ENCODE peak calls at places on chromosome 1, in five cellular contexts. One of them, this sample, is unnamed.
A peak's percentile ranks its signal among the peaks of the same experiment; 100 is the strongest.

GRCh38 chr1:58827298-58827697 is 43.5 kb upstream of the JUN start:
- DNase-seq in activated B cell treated with CpG ODN at 0.5 μM for 24 hours: no peak
- DNase-seq in neural progenitor cell: no peak
- DNase-seq in CD8-positive, alpha-beta T cell: no peak
- DNase-seq in K562: no peak
- DNase-seq in this sample: no peak

GRCh38 chr1:2032737-2033136 is 13.6 kb downstream of the GABRD start:
- DNase-seq in activated B cell treated with CpG ODN at 0.5 μM for 24 hours: no peak
- DNase-seq in neural progenitor cell: no peak
- DNase-seq in K562: no peak
- DNase-seq in CD8-positive, alpha-beta T cell: no peak
- DNase-seq in this sample: no peak

GRCh38 chr1:239909894-239910293 is 181.8 kb upstream of the FMN2 start:
- DNase-seq in K562: no peak
- DNase-seq in activated B cell treated with CpG ODN at 0.5 μM for 24 hours: no peak
- DNase-seq in neural progenitor cell: peak; percentile 46
- DNase-seq in CD8-positive, alpha-beta T cell: no peak
- DNase-seq in this sample: no peak

GRCh38 chr1:19814244-19814661 is 830 bp downstream of the RNF186 start:
- DNase-seq in CD8-positive, alpha-beta T cell: peak; percentile 21
- DNase-seq in neural progenitor cell: no peak
- DNase-seq in activated B cell treated with CpG ODN at 0.5 μM for 24 hours: no peak
- DNase-seq in K562: no peak
- DNase-seq in this sample: no peak

GRCh38 chr1:65717815-65718454 is 74.8 kb upstream of the PDE4B start:
- DNase-seq in activated B cell treated with CpG ODN at 0.5 μM for 24 hours: no peak
- DNase-seq in K562: no peak
- DNase-seq in neural progenitor cell: no peak
- DNase-seq in CD8-positive, alpha-beta T cell: no peak
- DNase-seq in this sample: no peak

GRCh38 chr1:107250169-107250568 is 109.3 kb downstream of the NTNG1 start:
- DNase-seq in K562: no peak
- DNase-seq in activated B cell treated with CpG ODN at 0.5 μM for 24 hours: no peak
- DNase-seq in neural progenitor cell: no peak
- DNase-seq in CD8-positive, alpha-beta T cell: no peak
- DNase-seq in this sample: no peak

GRCh38 chr1:223834660-223835263 is 11.0 kb downstream of the TP53BP2 start:
- DNase-seq in activated B cell treated with CpG ODN at 0.5 μM for 24 hours: no peak
- DNase-seq in K562: no peak
- DNase-seq in CD8-positive, alpha-beta T cell: no peak
- DNase-seq in neural progenitor cell: no peak
- DNase-seq in this sample: no peak

GRCh38 chr1:1627842-1628655 is 3.9 kb upstream of the MMP23B start:
- DNase-seq in neural progenitor cell: no peak
- DNase-seq in K562: no peak
- DNase-seq in activated B cell treated with CpG ODN at 0.5 μM for 24 hours: no peak
- DNase-seq in CD8-positive, alpha-beta T cell: no peak
- DNase-seq in this sample: peak; percentile 69

GRCh38 chr1:213327318-213327667 is 276.3 kb downstream of the RPS6KC1 start:
- DNase-seq in K562: no peak
- DNase-seq in CD8-positive, alpha-beta T cell: no peak
- DNase-seq in activated B cell treated with CpG ODN at 0.5 μM for 24 hours: no peak
- DNase-seq in neural progenitor cell: no peak
- DNase-seq in this sample: no peak

GRCh38 chr1:75472971-75473603 is 137.8 kb downstream of the SLC44A5 start:
- DNase-seq in K562: no peak
- DNase-seq in CD8-positive, alpha-beta T cell: no peak
- DNase-seq in neural progenitor cell: no peak
- DNase-seq in activated B cell treated with CpG ODN at 0.5 μM for 24 hours: no peak
- DNase-seq in this sample: no peak

GRCh38 chr1:15400627-15401026 is 9.1 kb upstream of the EFHD2 start:
- DNase-seq in CD8-positive, alpha-beta T cell: no peak
- DNase-seq in activated B cell treated with CpG ODN at 0.5 μM for 24 hours: no peak
- DNase-seq in K562: no peak
- DNase-seq in neural progenitor cell: no peak
- DNase-seq in this sample: no peak

GRCh38 chr1:227937531-227938145 is 10.1 kb downstream of the WNT9A start:
- DNase-seq in CD8-positive, alpha-beta T cell: no peak
- DNase-seq in activated B cell treated with CpG ODN at 0.5 μM for 24 hours: no peak
- DNase-seq in K562: no peak
- DNase-seq in neural progenitor cell: no peak
- DNase-seq in this sample: no peak

GRCh38 chr1:164803366-164803765 is 244.4 kb downstream of the PBX1 start:
- DNase-seq in activated B cell treated with CpG ODN at 0.5 μM for 24 hours: no peak
- DNase-seq in K562: no peak
- DNase-seq in CD8-positive, alpha-beta T cell: no peak
- DNase-seq in neural progenitor cell: no peak
- DNase-seq in this sample: no peak

GRCh38 chr1:36557041-36558000 is 74.6 kb upstream of the CSF3R start:
- DNase-seq in K562: no peak
- DNase-seq in neural progenitor cell: no peak
- DNase-seq in activated B cell treated with CpG ODN at 0.5 μM for 24 hours: no peak
- DNase-seq in CD8-positive, alpha-beta T cell: no peak
- DNase-seq in this sample: no peak

GRCh38 chr1:55542901-55543504 is 327.8 kb upstream of the USP24 start:
- DNase-seq in CD8-positive, alpha-beta T cell: no peak
- DNase-seq in activated B cell treated with CpG ODN at 0.5 μM for 24 hours: no peak
- DNase-seq in neural progenitor cell: no peak
- DNase-seq in K562: no peak
- DNase-seq in this sample: no peak

GRCh38 chr1:191851799-191852595 is 306.3 kb upstream of the RGS18 start:
- DNase-seq in K562: no peak
- DNase-seq in activated B cell treated with CpG ODN at 0.5 μM for 24 hours: no peak
- DNase-seq in CD8-positive, alpha-beta T cell: no peak
- DNase-seq in neural progenitor cell: no peak
- DNase-seq in this sample: no peak

GRCh38 chr1:60461889-60462595 is 388.5 kb upstream of the C1orf87 start:
- DNase-seq in K562: no peak
- DNase-seq in neural progenitor cell: no peak
- DNase-seq in activated B cell treated with CpG ODN at 0.5 μM for 24 hours: no peak
- DNase-seq in CD8-positive, alpha-beta T cell: no peak
- DNase-seq in this sample: no peak

GRCh38 chr1:44236873-44237272 is 23.6 kb downstream of the DMAP1 start:
- DNase-seq in CD8-positive, alpha-beta T cell: no peak
- DNase-seq in neural progenitor cell: no peak
- DNase-seq in K562: no peak
- DNase-seq in activated B cell treated with CpG ODN at 0.5 μM for 24 hours: no peak
- DNase-seq in this sample: no peak

GRCh38 chr1:44239337-44239960 is 26.2 kb downstream of the DMAP1 start:
- DNase-seq in neural progenitor cell: peak; percentile 74
- DNase-seq in CD8-positive, alpha-beta T cell: no peak
- DNase-seq in K562: peak; percentile 39
- DNase-seq in activated B cell treated with CpG ODN at 0.5 μM for 24 hours: no peak
- DNase-seq in this sample: no peak

GRCh38 chr1:44239961-44240371 is 26.7 kb downstream of the DMAP1 start:
- DNase-seq in CD8-positive, alpha-beta T cell: no peak
- DNase-seq in neural progenitor cell: no peak
- DNase-seq in K562: no peak
- DNase-seq in activated B cell treated with CpG ODN at 0.5 μM for 24 hours: no peak
- DNase-seq in this sample: no peak

GRCh38 chr1:44238651-44239050 is 25.4 kb downstream of the DMAP1 start:
- DNase-seq in activated B cell treated with CpG ODN at 0.5 μM for 24 hours: no peak
- DNase-seq in K562: no peak
- DNase-seq in CD8-positive, alpha-beta T cell: no peak
- DNase-seq in neural progenitor cell: no peak
- DNase-seq in this sample: no peak

GRCh38 chr1:44237721-44238457 is 24.6 kb downstream of the DMAP1 start:
- DNase-seq in CD8-positive, alpha-beta T cell: peak; percentile 57
- DNase-seq in neural progenitor cell: peak; percentile 89
- DNase-seq in activated B cell treated with CpG ODN at 0.5 μM for 24 hours: no peak
- DNase-seq in K562: peak; percentile 97
- DNase-seq in this sample: peak; percentile 83
- TF ChIP-seq CTCF in CD8-positive, alpha-beta T cell: peak; percentile 49
- TF ChIP-seq CTCF in neural progenitor cell: peak; percentile 77
- TF ChIP-seq CTCF in activated B cell treated with CpG ODN at 0.5 μM for 24 hours: no peak
- TF ChIP-seq CTCF in K562: peak; percentile 97
- TF ChIP-seq CTCF in this sample: peak; percentile 81

DNA sequence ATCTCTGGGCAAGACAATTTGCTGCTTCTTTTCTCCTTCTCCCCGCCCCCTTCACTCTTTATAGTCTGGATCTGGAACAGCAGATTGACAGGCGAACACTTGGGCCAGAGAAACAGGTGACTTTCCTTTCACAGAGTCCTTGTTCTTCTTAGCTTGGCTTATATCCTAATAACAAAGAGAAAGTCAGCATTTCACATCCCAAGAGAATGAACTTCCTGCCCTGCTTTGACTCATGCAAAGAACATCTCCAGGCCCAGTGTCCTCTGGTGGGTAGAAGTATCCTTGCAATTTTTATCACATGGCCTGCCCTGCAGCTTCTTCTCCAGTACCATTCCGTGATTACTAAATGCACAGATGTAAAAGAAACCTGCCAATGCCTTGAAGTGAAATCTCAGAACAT is 764.4 kb downstream of the ADGRL2 start:
- DNase-seq in activated B cell treated with CpG ODN at 0.5 μM for 24 hours: no peak
- DNase-seq in neural progenitor cell: peak; percentile 11
- DNase-seq in K562: no peak
- DNase-seq in CD8-positive, alpha-beta T cell: no peak
- DNase-seq in this sample: no peak
- TF ChIP-seq CTCF in activated B cell treated with CpG ODN at 0.5 μM for 24 hours: no peak
- TF ChIP-seq CTCF in neural progenitor cell: no peak
- TF ChIP-seq CTCF in K562: no peak
- TF ChIP-seq CTCF in CD8-positive, alpha-beta T cell: no peak
- TF ChIP-seq CTCF in this sample: no peak

DNA sequence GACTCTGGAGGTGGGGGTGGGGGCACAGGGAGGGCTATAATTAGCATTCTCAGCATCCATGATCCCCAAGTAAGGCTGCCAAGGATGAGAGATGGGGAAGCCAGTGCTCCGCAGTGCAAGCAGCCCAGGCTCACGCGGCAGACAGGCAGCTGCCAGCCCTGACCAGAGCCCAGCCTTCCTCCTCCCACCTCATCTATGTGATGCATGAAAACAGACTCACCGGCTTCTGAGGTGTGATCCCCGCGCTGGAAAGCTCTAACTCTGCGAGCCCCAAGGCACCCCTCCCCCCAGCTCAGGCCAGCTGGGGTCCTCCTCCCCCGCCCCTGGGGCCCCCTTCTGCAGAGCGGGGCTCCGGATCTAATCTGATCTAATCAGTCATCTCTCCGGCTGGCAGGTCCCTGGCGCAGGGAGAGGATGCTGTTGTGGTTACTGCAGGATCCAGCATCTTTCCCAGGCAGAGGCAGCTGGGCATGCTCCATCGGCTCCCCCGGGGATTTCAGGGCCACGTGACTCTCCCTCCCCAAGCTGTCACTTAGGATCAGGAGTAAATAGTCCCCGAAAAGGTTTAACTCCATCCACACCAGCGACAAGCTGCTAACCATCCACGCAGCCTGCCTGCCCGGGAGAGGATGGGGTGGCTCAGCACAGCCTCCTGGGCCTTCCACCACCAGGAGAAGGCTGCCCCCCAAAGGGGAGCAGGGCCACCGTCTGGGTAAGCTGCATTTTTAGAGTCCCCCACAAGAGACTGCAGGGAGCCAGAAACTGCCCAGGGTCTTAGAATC is at the start of gene PLEKHA6:
- DNase-seq in CD8-positive, alpha-beta T cell: no peak
- DNase-seq in neural progenitor cell: peak; percentile 71
- DNase-seq in K562: peak; percentile 35
- DNase-seq in activated B cell treated with CpG ODN at 0.5 μM for 24 hours: no peak
- DNase-seq in this sample: no peak
- TF ChIP-seq CTCF in CD8-positive, alpha-beta T cell: no peak
- TF ChIP-seq CTCF in neural progenitor cell: peak; percentile 41
- TF ChIP-seq CTCF in K562: peak; percentile 50
- TF ChIP-seq CTCF in activated B cell treated with CpG ODN at 0.5 μM for 24 hours: no peak
- TF ChIP-seq CTCF in this sample: peak; percentile 47

DNA sequence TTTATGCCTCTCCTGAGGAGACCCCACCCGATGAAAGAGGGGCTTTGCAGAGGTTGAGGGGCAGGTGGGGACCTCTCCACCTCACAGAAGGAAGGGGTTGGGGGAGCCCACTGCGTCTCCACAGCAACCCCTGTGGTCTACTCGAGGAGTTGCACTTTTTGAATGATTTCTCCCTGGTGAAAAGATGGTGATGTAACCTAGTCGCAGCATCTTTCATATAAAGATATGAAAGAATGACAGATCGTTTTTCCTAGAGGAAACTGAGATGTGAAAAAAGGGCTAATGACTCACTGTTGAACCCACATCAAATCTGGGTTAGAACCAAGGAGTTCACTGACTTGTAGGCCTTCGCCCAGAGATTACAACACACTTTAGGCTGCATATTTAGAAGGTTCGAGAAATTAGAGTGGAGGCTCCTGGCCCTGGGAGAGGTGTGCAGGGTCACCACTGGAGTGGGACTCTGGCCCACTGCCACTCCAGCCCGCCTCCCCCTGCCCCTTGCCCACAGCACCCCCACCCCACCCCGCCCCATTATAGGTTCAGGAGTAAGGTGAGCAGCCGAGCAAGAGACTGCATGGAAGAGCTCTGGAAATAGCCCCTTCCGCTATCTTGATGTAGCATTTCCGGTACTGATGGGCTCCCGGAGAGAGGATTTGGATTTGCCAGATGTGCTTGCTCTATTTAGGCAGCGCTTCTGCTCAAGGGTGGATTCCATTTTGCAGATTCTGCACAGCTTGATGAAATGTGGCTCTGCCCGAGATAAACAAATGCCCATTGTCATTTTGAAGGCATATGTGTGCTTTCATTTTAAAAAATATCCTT is 6.7 kb downstream of the TGFB2 start:
- DNase-seq in CD8-positive, alpha-beta T cell: no peak
- DNase-seq in neural progenitor cell: peak; percentile 46
- DNase-seq in K562: no peak
- DNase-seq in activated B cell treated with CpG ODN at 0.5 μM for 24 hours: peak; percentile 33
- DNase-seq in this sample: no peak
- TF ChIP-seq CTCF in CD8-positive, alpha-beta T cell: peak; percentile 46
- TF ChIP-seq CTCF in neural progenitor cell: peak; percentile 50
- TF ChIP-seq CTCF in K562: peak; percentile 56
- TF ChIP-seq CTCF in activated B cell treated with CpG ODN at 0.5 μM for 24 hours: no peak
- TF ChIP-seq CTCF in this sample: peak; percentile 47

DNA sequence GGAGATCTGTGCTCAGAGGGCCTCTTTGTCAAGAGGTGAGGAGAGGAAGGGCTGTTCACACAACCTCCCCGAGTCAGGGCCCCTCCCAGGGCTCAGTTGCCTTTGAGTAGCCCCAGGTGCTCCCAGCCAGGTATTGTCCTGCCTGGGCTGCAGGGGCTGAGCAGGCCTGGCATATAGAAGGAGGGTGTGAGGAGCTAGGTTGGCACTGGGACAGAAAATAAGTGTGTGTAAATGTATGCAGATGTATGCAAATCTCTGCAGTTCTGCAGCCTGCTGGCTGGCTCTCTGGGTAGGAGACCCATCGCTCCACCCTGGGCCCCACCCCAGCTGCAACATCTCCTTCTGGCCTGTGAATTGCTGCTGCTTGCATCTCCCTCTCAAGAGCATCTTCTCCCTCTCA is 52.4 kb downstream of the NAV1 start:
- DNase-seq in activated B cell treated with CpG ODN at 0.5 μM for 24 hours: no peak
- DNase-seq in neural progenitor cell: no peak
- DNase-seq in K562: no peak
- DNase-seq in CD8-positive, alpha-beta T cell: no peak
- DNase-seq in this sample: no peak
- TF ChIP-seq CTCF in activated B cell treated with CpG ODN at 0.5 μM for 24 hours: no peak
- TF ChIP-seq CTCF in neural progenitor cell: no peak
- TF ChIP-seq CTCF in K562: no peak
- TF ChIP-seq CTCF in CD8-positive, alpha-beta T cell: no peak
- TF ChIP-seq CTCF in this sample: no peak

DNA sequence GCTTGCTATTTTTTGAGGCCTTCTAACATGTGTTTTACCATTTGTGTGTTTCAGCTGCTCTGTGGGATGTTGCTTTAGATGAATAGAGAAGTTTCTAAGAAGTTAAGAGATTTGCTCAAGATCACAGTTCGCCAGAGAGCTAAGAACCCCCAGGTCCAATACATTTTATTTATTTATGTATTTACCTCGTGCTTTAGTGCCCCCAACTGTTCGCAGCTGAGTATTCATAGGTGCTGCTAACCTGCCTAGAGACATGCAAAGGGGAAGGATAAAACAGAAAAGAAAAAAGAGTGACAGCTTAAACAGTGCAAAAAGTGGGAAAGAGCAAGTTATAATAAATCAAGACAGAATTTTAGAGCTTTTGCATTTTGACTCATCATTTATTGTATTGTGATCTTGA is 31.1 kb downstream of the NFYC start:
- DNase-seq in K562: no peak
- DNase-seq in activated B cell treated with CpG ODN at 0.5 μM for 24 hours: no peak
- DNase-seq in neural progenitor cell: no peak
- DNase-seq in CD8-positive, alpha-beta T cell: no peak
- DNase-seq in this sample: no peak
- TF ChIP-seq CTCF in K562: no peak
- TF ChIP-seq CTCF in activated B cell treated with CpG ODN at 0.5 μM for 24 hours: no peak
- TF ChIP-seq CTCF in neural progenitor cell: no peak
- TF ChIP-seq CTCF in CD8-positive, alpha-beta T cell: no peak
- TF ChIP-seq CTCF in this sample: no peak